ENCODE peak calls at places on chromosomes 1 and 21, in six cellular contexts. E, M, Y, G, P and K are unnamed samples.

GRCh38 chr1:67040405-67040804 is 13.5 kb downstream of the SLC35D1 start:
- DNase-seq in Y (no peak), P (no peak), M (no peak), G (no peak), E (no peak), K (peak; percentile 80)

GRCh38 chr1:2287649-2288048 is 59.5 kb downstream of the SKI start:
- DNase-seq in P (no peak), G (no peak), Y (no peak), M (no peak), E (no peak), K (no peak)

GRCh38 chr1:150267896-150268295 is 920 bp downstream of the APH1A start:
- DNase-seq in P (no peak), G (no peak), M (no peak), E (no peak), Y (no peak), K (no peak)

GRCh38 chr1:59354754-59355337 is 58.0 kb downstream of the FGGY start:
- DNase-seq in P (no peak), M (peak; percentile 21), Y (no peak), G (peak; percentile 37), E (no peak), K (no peak)

GRCh38 chr1:2290595-2291510 is 62.7 kb downstream of the SKI start:
- DNase-seq in G (peak; percentile 82), E (peak; percentile 83), M (peak; percentile 78), P (no peak), Y (peak; percentile 83), K (no peak)

GRCh38 chr1:198925575-198925974 is 286.7 kb downstream of the PTPRC start:
- DNase-seq in P (no peak), M (no peak), E (no peak), Y (no peak), G (no peak), K (no peak)

GRCh38 chr1:88302843-88303486 is 381.1 kb upstream of the PKN2 start:
- DNase-seq in E (no peak), Y (peak; percentile 39), P (peak; percentile 59), G (peak; percentile 9), M (no peak), K (peak; percentile 67)

GRCh38 chr1:87449348-87449963 is 120.8 kb downstream of the LMO4 start:
- DNase-seq in Y (no peak), M (no peak), G (peak; percentile 76), P (no peak), E (no peak), K (no peak)

GRCh38 chr1:233172201-233172600 is 123.3 kb downstream of the PCNX2 start:
- DNase-seq in P (no peak), Y (no peak), G (peak; percentile 8), E (no peak), M (no peak), K (peak; percentile 17)

GRCh38 chr1:236051107-236051885 is 13.6 kb downstream of the NID1 start:
- DNase-seq in E (no peak), Y (peak; percentile 56), M (no peak), P (peak; percentile 20), G (peak; percentile 34), K (peak; percentile 42)

GRCh38 chr1:214588963-214589597 is 13.9 kb upstream of the CENPF start:
- DNase-seq in P (no peak), Y (no peak), E (no peak), M (no peak), G (no peak), K (no peak)

GRCh38 chr1:236753554-236753953 is 41.5 kb upstream of the MTR start:
- DNase-seq in Y (peak; percentile 54), G (no peak), M (no peak), P (peak; percentile 49), E (no peak), K (peak; percentile 71)

GRCh38 chr1:27562483-27563406 is 41.2 kb downstream of the AHDC1 start:
- DNase-seq in P (no peak), Y (no peak), M (no peak), G (no peak), E (no peak), K (no peak)

GRCh38 chr1:42430751-42431150 is 25.1 kb downstream of the ZMYND12 start:
- DNase-seq in M (no peak), E (no peak), Y (no peak), P (no peak), G (no peak), K (no peak)

GRCh38 chr1:226531360-226532093 is 17.0 kb upstream of the STUM start:
- DNase-seq in G (no peak), Y (no peak), P (no peak), E (no peak), M (no peak), K (no peak)

GRCh38 chr1:67659229-67659628 is 25.8 kb upstream of the GADD45A start:
- DNase-seq in E (no peak), P (no peak), G (no peak), Y (no peak), M (no peak), K (no peak)

GRCh38 chr1:169128565-169128964 is 22.1 kb downstream of the ATP1B1 start:
- DNase-seq in Y (no peak), G (no peak), M (no peak), E (no peak), P (no peak), K (no peak)

GRCh38 chr21:44375686-44376320 is 22.4 kb downstream of the TRPM2 start:
- DNase-seq in M (no peak), P (no peak), Y (no peak), E (no peak), G (no peak), K (no peak)

GRCh38 chr1:7669559-7670208 is 101.4 kb upstream of the VAMP3 start:
- DNase-seq in P (peak; percentile 87), G (no peak), Y (peak; percentile 43), E (peak; percentile 66), M (no peak), K (peak; percentile 94)

GRCh38 chr1:4305526-4306301 is 348.7 kb upstream of the AJAP1 start:
- DNase-seq in M (no peak), G (no peak), P (no peak), E (no peak), Y (no peak), K (no peak)

GRCh38 chr1:6776895-6777294 is 8.4 kb upstream of the CAMTA1 start:
- DNase-seq in M (no peak), E (no peak), Y (no peak), P (no peak), G (no peak), K (no peak)

GRCh38 chr1:160361199-160361598 is 5.7 kb upstream of the NHLH1 start:
- DNase-seq in E (no peak), M (no peak), P (no peak), Y (no peak), G (no peak), K (no peak)

GRCh38 chr1:205581321-205581980 is 50.4 kb downstream of the ELK4 start:
- DNase-seq in E (no peak), M (no peak), G (no peak), P (no peak), Y (no peak), K (no peak)

GRCh38 chr21:25859264-25859931 is 124.6 kb downstream of the GABPA start:
- DNase-seq in P (no peak), Y (no peak), E (no peak), G (no peak), M (no peak), K (no peak)

GRCh38 chr1:248850536-248851251 is 8.2 kb downstream of the ZNF692 start:
- DNase-seq in Y (no peak), M (no peak), G (no peak), P (no peak), E (no peak), K (peak; percentile 21)

GRCh38 chr1:248853668-248854375 is 5.1 kb downstream of the ZNF692 start:
- DNase-seq in Y (no peak), M (no peak), E (peak; percentile 78), G (no peak), P (no peak), K (no peak)

GRCh38 chr1:248853023-248853422 is 5.9 kb downstream of the ZNF692 start:
- DNase-seq in G (no peak), M (no peak), Y (no peak), P (no peak), E (no peak), K (no peak)

GRCh38 chr1:248851390-248851789 is 7.5 kb downstream of the ZNF692 start:
- DNase-seq in E (no peak), Y (no peak), M (no peak), G (no peak), P (no peak), K (no peak)

GRCh38 chr1:248852548-248852947 is 6.3 kb downstream of the ZNF692 start:
- DNase-seq in M (no peak), Y (no peak), P (no peak), E (no peak), G (no peak), K (no peak)
- H3K27ac ChIP-seq in M (no peak overlapping the region), Y (no peak overlapping the region), P (no peak overlapping the region), E (no peak overlapping the region), G (no peak overlapping the region), K (no peak overlapping the region)

GRCh38 chr21:35226302-35226701 is 177.2 kb upstream of the RUNX1 start:
- DNase-seq in G (no peak), M (no peak), E (no peak), Y (peak; percentile 68), P (peak; percentile 38), K (no peak)
- H3K27ac ChIP-seq in G (peak overlapping the region; percentile 55), M (no peak overlapping the region), E (peak overlapping the region; percentile 5), Y (no peak overlapping the region), P (no peak overlapping the region), K (no peak overlapping the region)

GRCh38 chr1:222547944-222548671 is at the start of gene HHIPL2:
- DNase-seq in M (no peak), P (no peak), Y (no peak), G (no peak), E (no peak), K (peak; percentile 14)
- H3K27ac ChIP-seq in M (no peak within 1 kb of the TSS), P (no peak within 1 kb of the TSS), Y (no peak within 1 kb of the TSS), G (no peak within 1 kb of the TSS), E (no peak within 1 kb of the TSS), K (no peak within 1 kb of the TSS)

GRCh38 chr21:36183144-36183795 is 26.6 kb downstream of the DOP1B start:
- DNase-seq in P (no peak), E (no peak), M (no peak), G (no peak), Y (no peak), K (no peak)
- H3K27ac ChIP-seq in P (no peak overlapping the region), E (no peak overlapping the region), M (no peak overlapping the region), G (no peak overlapping the region), Y (no peak overlapping the region), K (no peak overlapping the region)

DNA sequence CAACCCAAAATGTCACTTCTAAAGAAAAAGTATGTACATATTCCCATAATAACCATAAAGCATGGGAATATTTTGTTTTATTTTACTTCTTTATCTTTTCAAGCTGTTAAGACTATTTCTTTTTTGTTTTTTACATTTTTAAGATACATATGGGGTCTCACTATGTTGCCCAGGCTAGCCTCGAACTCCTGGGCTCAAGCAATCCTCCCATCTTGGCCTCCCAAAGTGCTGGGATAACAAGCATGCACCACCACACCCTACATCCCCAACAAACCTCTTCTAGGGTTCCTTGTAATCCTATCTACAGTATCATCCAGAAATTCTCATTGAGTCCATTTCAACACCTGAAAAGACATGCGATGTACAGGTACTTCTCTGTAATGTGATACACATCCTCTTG is 87.5 kb downstream of the TM2D1 start:
- DNase-seq in Y (no peak), G (no peak), E (no peak), P (no peak), M (no peak), K (no peak)
- H3K27ac ChIP-seq in Y (no peak overlapping the region), G (peak overlapping the region; percentile 54), E (no peak overlapping the region), P (no peak overlapping the region), M (peak overlapping the region; percentile 45), K (no peak overlapping the region)

GRCh38 chr1:54805981-54806381 is 4.9 kb upstream of the TTC22 start:
- DNase-seq in G (no peak), Y (no peak), M (no peak), E (no peak), P (no peak), K (peak; percentile 47)
- H3K27ac ChIP-seq in G (no peak overlapping the region), Y (no peak overlapping the region), M (no peak overlapping the region), E (no peak overlapping the region), P (no peak overlapping the region), K (no peak overlapping the region)